ENCODE peak calls at places on chromosome 6, in ten cellular contexts. G, E, V, Q, I, R, K, M, A and P are unnamed samples.
A peak's percentile ranks its signal among the peaks of the same experiment; 100 is the strongest.

GRCh38 chr6:31791324-31792089 is 4.0 kb downstream of the VARS1 start:
- DNase-seq in G (no peak), E (no peak), V (peak; percentile 44), Q (no peak), I (no peak), R (no peak), K (peak; percentile 66), M (no peak), A (no peak), P (peak; percentile 63)

GRCh38 chr6:2749972-2750600 is 636 bp downstream of the MYLK4 start:
- DNase-seq in G (peak; percentile 71), E (no peak), V (peak; percentile 67), Q (no peak), I (peak; percentile 46), R (peak; percentile 64), K (peak; percentile 73), M (peak; percentile 46), A (no peak), P (peak; percentile 77)

GRCh38 chr6:23218751-23219150 is 649.4 kb downstream of the HDGFL1 start:
- DNase-seq in G (no peak), E (no peak), V (no peak), Q (no peak), I (no peak), R (no peak), K (no peak), M (no peak), A (no peak), P (no peak)

GRCh38 chr6:28212510-28213212 is 12.4 kb upstream of the ZSCAN9 start:
- DNase-seq in G (peak; percentile 78), E (peak; percentile 65), V (no peak), Q (peak; percentile 93), I (no peak), R (peak; percentile 78), K (peak; percentile 89), M (no peak), A (peak; percentile 73), P (peak; percentile 93)

GRCh38 chr6:99285881-99286280 is 63.6 kb downstream of the FAXC start:
- DNase-seq in G (no peak), E (no peak), V (peak; percentile 39), Q (no peak), I (no peak), R (no peak), K (no peak), M (no peak), A (no peak), P (no peak)

GRCh38 chr6:72699142-72699541 is 77.3 kb downstream of the KCNQ5 start:
- DNase-seq in G (no peak), E (no peak), V (no peak), Q (no peak), I (no peak), R (no peak), K (no peak), M (no peak), A (no peak), P (no peak)

GRCh38 chr6:83311231-83311630 is 118.1 kb downstream of the RWDD2A start:
- DNase-seq in G (no peak), E (peak; percentile 8), V (no peak), Q (no peak), I (no peak), R (no peak), K (no peak), M (no peak), A (no peak), P (peak; percentile 16)

GRCh38 chr6:89272611-89273010 is 42.5 kb downstream of the GABRR2 start:
- DNase-seq in G (no peak), E (no peak), V (no peak), Q (no peak), I (no peak), R (no peak), K (no peak), M (no peak), A (no peak), P (no peak)

GRCh38 chr6:35069262-35069661 is 71.9 kb downstream of the TCP11 start:
- DNase-seq in G (no peak), E (no peak), V (no peak), Q (no peak), I (no peak), R (no peak), K (no peak), M (no peak), A (no peak), P (no peak)

GRCh38 chr6:166751051-166751595 is 124.1 kb upstream of the RPS6KA2 start:
- DNase-seq in G (no peak), E (no peak), V (no peak), Q (no peak), I (no peak), R (no peak), K (no peak), M (no peak), A (no peak), P (no peak)

GRCh38 chr6:106540907-106541306 is 88.4 kb downstream of the RTN4IP1 start:
- DNase-seq in G (no peak), E (no peak), V (no peak), Q (no peak), I (no peak), R (no peak), K (peak; percentile 54), M (no peak), A (no peak), P (peak; percentile 30)

GRCh38 chr6:149861603-149862423 is 2.3 kb downstream of the LRP11 start:
- DNase-seq in G (peak; percentile 18), E (no peak), V (no peak), Q (no peak), I (no peak), R (no peak), K (no peak), M (no peak), A (no peak), P (no peak)

GRCh38 chr6:149863846-149864577 is at the start of gene LRP11:
- DNase-seq in G (peak; percentile 92), E (no peak), V (peak; percentile 94), Q (peak; percentile 86), I (peak; percentile 65), R (peak; percentile 70), K (peak; percentile 89), M (peak; percentile 85), A (no peak), P (peak; percentile 80)

GRCh38 chr6:149862901-149863595 is 1.1 kb downstream of the LRP11 start:
- DNase-seq in G (peak; percentile 61), E (no peak), V (peak; percentile 79), Q (peak; percentile 87), I (no peak), R (peak; percentile 51), K (peak; percentile 71), M (peak; percentile 72), A (no peak), P (peak; percentile 63)

GRCh38 chr6:149864578-149865535 is 698 bp upstream of the LRP11 start:
- DNase-seq in G (peak; percentile 53), E (no peak), V (peak; percentile 41), Q (peak; percentile 52), I (no peak), R (peak; percentile 53), K (peak; percentile 89), M (no peak), A (no peak), P (peak; percentile 78)

GRCh38 chr6:149863596-149863845 is 638 bp downstream of the LRP11 start:
- DNase-seq in G (peak; percentile 34), E (no peak), V (no peak), Q (no peak), I (no peak), R (no peak), K (no peak), M (no peak), A (no peak), P (no peak)
- TF ChIP-seq CTCF in G (no peak), E (no peak), V (no peak), Q (no peak), I (no peak), R (no peak), K (no peak), M (no peak), A (no peak), P (no peak)

GRCh38 chr6:21665436-21666199 is 72.1 kb downstream of the SOX4 start:
- DNase-seq in G (peak; percentile 18), E (no peak), V (no peak), Q (no peak), I (no peak), R (no peak), K (no peak), M (no peak), A (no peak), P (peak; percentile 8)

GRCh38 chr6:21666788-21667681 is 73.5 kb downstream of the SOX4 start:
- DNase-seq in G (peak; percentile 23), E (no peak), V (no peak), Q (no peak), I (no peak), R (no peak), K (no peak), M (no peak), A (no peak), P (no peak)

GRCh38 chr6:21665101-21665435 is 71.5 kb downstream of the SOX4 start:
- DNase-seq in G (no peak), E (no peak), V (no peak), Q (no peak), I (no peak), R (no peak), K (no peak), M (no peak), A (no peak), P (peak; percentile 18)

GRCh38 chr6:21664263-21665081 is 70.9 kb downstream of the SOX4 start:
- DNase-seq in G (peak; percentile 24), E (no peak), V (no peak), Q (peak; percentile 14), I (no peak), R (no peak), K (peak; percentile 13), M (peak; percentile 36), A (no peak), P (peak; percentile 43)

GRCh38 chr6:21666200-21666671 is 72.7 kb downstream of the SOX4 start:
- DNase-seq in G (peak; percentile 18), E (no peak), V (no peak), Q (no peak), I (no peak), R (no peak), K (no peak), M (peak; percentile 27), A (no peak), P (no peak)
- H3K4me3 ChIP-seq in G (peak overlapping the region; percentile 13), E (peak overlapping the region; percentile 31), V (peak overlapping the region; percentile 50), Q (peak overlapping the region; percentile 24), I (no peak overlapping the region), R (no peak overlapping the region), K (peak overlapping the region; percentile 52), M (peak overlapping the region; percentile 56), A (peak overlapping the region; percentile 40), P (peak overlapping the region; percentile 63)

GRCh38 chr6:36594029-36594815 is at the start of gene SRSF3:
- DNase-seq in G (peak; percentile 98), E (peak; percentile 81), V (peak; percentile 97), Q (peak; percentile 97), I (peak; percentile 92), R (peak; percentile 97), K (peak; percentile 99), M (peak; percentile 96), A (peak; percentile 94), P (peak; percentile 99)
- TF ChIP-seq CTCF in G (peak; percentile 28), E (peak; percentile 68), V (no peak), Q (no peak), I (no peak), R (peak; percentile 32), K (peak; percentile 49), M (peak; percentile 60), A (no peak), P (peak; percentile 52)

DNA sequence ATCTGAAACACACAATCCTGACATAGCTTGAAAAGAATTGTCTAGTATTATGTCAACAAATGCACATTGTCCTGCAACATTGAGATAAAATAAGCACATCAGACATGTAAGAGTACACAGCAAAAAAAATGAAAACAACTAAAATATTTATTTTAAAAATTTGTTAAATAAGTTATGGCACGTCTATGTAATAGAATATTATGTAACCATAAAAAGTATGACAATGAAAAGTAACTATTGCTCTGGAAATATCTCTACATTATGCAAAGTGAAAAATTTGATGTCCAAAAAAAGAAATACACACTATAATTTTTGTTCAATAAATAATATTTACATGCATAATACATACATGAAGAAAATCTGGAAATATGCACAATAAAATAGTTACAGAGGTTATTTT is 9.3 kb upstream of the ID4 start:
- DNase-seq in G (no peak), E (no peak), V (no peak), Q (no peak), I (no peak), R (no peak), K (no peak), M (no peak), A (no peak), P (no peak)
- H3K4me3 ChIP-seq in G (no peak overlapping the region), E (no peak overlapping the region), V (no peak overlapping the region), Q (no peak overlapping the region), I (no peak overlapping the region), R (no peak overlapping the region), K (no peak overlapping the region), M (no peak overlapping the region), A (no peak overlapping the region), P (no peak overlapping the region)